ENCODE peak calls at places on chromosomes 16 and 17, in six cellular contexts. Y is H9, Q is IMR-90, H is neuronal stem cell, N is mesenchymal stem cell, M is H1. V is an unnamed sample.

GRCh38 chr16:75208242-75208825 is 1.4 kb upstream of the CTRB2 start:
- DNase-seq in Y (no peak), Q (no peak), H (no peak), N (no peak), M (no peak), V (no peak)

GRCh38 chr17:17164156-17164555 is 42.0 kb downstream of the PLD6 start:
- DNase-seq in Y (no peak), Q (no peak), H (no peak), N (no peak), M (no peak), V (no peak)

GRCh38 chr16:79776243-79776884 is 175.8 kb upstream of the MAF start:
- DNase-seq in Y (peak; percentile 47), Q (no peak), H (no peak), N (peak; percentile 70), M (no peak), V (peak; percentile 52)

GRCh38 chr16:51382215-51382614 is 231.1 kb upstream of the SALL1 start:
- DNase-seq in Y (no peak), Q (no peak), H (no peak), N (no peak), M (no peak), V (no peak)

GRCh38 chr16:9650284-9650683 is 531.9 kb downstream of the GRIN2A start:
- DNase-seq in Y (no peak), Q (no peak), H (no peak), N (no peak), M (no peak), V (peak; percentile 38)

GRCh38 chr17:538096-538973 is 176.3 kb downstream of the VPS53 start:
- DNase-seq in Y (no peak), Q (peak; percentile 67), H (no peak), N (peak; percentile 79), M (no peak), V (no peak)

GRCh38 chr17:77840576-77841160 is 117.8 kb upstream of the TNRC6C start:
- DNase-seq in Y (no peak), Q (no peak), H (no peak), N (no peak), M (no peak), V (no peak)

GRCh38 chr17:35345926-35346771 is 27.3 kb downstream of the SLFN11 start:
- DNase-seq in Y (peak; percentile 75), Q (peak; percentile 53), H (peak; percentile 15), N (peak; percentile 79), M (no peak), V (peak; percentile 84)

GRCh38 chr17:3667366-3668278 is 756 bp downstream of the TAX1BP3 start:
- DNase-seq in Y (peak; percentile 80), Q (peak; percentile 91), H (no peak), N (peak; percentile 96), M (no peak), V (peak; percentile 92)

GRCh38 chr16:19555938-19556778 is 655 bp downstream of the VPS35L start:
- DNase-seq in Y (peak; percentile 95), Q (peak; percentile 26), H (peak; percentile 42), N (peak; percentile 90), M (peak; percentile 77), V (peak; percentile 98)

GRCh38 chr16:29977063-29977462 is 3.4 kb downstream of the TAOK2 start:
- DNase-seq in Y (no peak), Q (no peak), H (no peak), N (no peak), M (no peak), V (no peak)

GRCh38 chr17:70168979-70169706 is at the start of gene KCNJ2:
- DNase-seq in Y (peak; percentile 95), Q (peak; percentile 79), H (peak; percentile 82), N (peak; percentile 86), M (peak; percentile 56), V (peak; percentile 91)

GRCh38 chr16:10067406-10067805 is 114.8 kb downstream of the GRIN2A start:
- DNase-seq in Y (no peak), Q (no peak), H (no peak), N (no peak), M (no peak), V (no peak)

GRCh38 chr17:49707246-49707607 is 537 bp downstream of the SLC35B1 start:
- DNase-seq in Y (no peak), Q (no peak), H (no peak), N (peak; percentile 28), M (no peak), V (peak; percentile 34)

GRCh38 chr17:15896834-15897233 is 48.1 kb upstream of the ADORA2B start:
- DNase-seq in Y (no peak), Q (no peak), H (no peak), N (no peak), M (no peak), V (no peak)

GRCh38 chr16:58280146-58280845 is 14.5 kb downstream of the PRSS54 start:
- DNase-seq in Y (no peak), Q (no peak), H (no peak), N (no peak), M (no peak), V (no peak)

GRCh38 chr16:3094289-3095027 is 4.6 kb downstream of the ZSCAN10 start:
- DNase-seq in Y (no peak), Q (peak; percentile 23), H (no peak), N (peak; percentile 47), M (no peak), V (peak; percentile 79)

GRCh38 chr16:46812781-46813555 is 18.0 kb downstream of the C16orf87 start:
- DNase-seq in Y (no peak), Q (no peak), H (no peak), N (no peak), M (no peak), V (no peak)

GRCh38 chr16:17817260-17817659 is 346.5 kb upstream of the XYLT1 start:
- DNase-seq in Y (no peak), Q (no peak), H (no peak), N (no peak), M (no peak), V (no peak)

GRCh38 chr16:27532088-27532810 is 17.5 kb downstream of the GTF3C1 start:
- DNase-seq in Y (no peak), Q (no peak), H (no peak), N (no peak), M (no peak), V (no peak)

DNA sequence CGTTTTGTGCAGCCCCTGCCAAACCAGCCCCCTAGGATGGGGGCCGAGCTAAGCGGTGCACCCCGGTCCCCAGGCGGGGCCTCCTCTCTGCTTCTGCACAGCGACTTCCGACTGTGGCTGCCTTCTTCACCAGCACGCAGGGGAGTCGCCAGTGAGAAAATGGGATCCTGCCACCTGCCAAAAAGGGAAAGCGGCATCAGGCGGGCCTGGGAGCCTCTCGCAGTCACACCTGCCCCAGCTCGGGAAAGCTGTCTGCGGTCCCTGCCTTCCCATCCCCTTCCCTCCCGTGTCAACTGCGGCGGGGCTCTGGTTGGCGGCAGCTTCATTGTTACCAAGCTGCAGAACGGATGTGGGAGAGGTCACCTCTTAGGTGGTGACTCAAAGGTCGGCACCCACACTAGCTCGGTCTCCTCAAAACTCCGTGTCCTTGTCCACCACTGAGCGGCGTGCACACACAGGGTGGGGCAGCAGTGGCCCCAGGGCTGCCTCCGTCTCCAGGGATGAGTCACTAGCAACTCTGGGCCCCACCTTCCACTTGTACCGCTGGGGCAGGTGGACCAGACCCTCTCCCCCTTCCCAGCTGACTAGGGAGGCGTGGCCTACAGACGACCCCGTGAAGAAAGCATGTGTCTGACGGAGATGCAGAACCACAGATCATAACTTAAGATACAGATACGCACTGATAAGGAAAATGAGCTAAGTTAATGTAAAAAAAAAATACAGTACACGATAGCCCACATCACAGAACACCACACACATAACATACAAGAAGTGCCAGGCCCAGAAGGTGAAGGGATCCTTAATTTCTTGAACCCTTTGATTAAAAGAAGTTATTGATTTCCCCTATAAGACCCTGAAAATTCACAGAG is 1.5 kb upstream of the PCYT2 start:
- DNase-seq in Y (no peak), Q (no peak), H (no peak), N (no peak), M (no peak), V (no peak)
- H2BK15ac ChIP-seq in Y (no peak overlapping the region), Q (no peak overlapping the region), H (no peak overlapping the region), N (no peak overlapping the region), M (no peak overlapping the region), V (no peak overlapping the region)

GRCh38 chr17:74219576-74220133 is 6.3 kb downstream of the TTYH2 start:
- DNase-seq in Y (no peak), Q (no peak), H (no peak), N (no peak), M (no peak), V (no peak)

GRCh38 chr17:74220966-74221814 is 7.8 kb downstream of the TTYH2 start:
- DNase-seq in Y (no peak), Q (no peak), H (no peak), N (no peak), M (no peak), V (no peak)

GRCh38 chr17:74217036-74217725 is 3.8 kb downstream of the TTYH2 start:
- DNase-seq in Y (no peak), Q (no peak), H (no peak), N (no peak), M (no peak), V (no peak)

GRCh38 chr17:74216505-74216904 is 3.1 kb downstream of the TTYH2 start:
- DNase-seq in Y (no peak), Q (no peak), H (no peak), N (no peak), M (no peak), V (no peak)

DNA sequence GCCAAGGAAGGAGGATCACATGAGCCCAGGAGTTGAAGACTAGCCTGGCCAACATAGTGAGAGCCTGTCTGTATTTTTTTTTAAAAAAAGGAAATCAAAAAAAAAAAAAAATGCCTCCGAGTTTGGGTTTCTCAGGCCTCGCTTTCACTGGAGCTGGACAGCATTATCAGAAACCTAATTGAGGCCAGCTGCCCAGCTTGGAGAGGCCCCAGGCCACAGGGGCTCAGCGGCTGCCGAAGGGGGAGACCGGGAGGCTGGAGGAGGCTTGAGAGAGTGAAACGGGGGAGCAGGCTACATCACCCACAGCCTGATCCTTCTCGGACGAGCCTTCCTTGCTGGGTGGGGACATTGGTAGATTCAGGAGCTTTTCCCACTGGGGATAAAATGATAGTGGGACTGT is 5.1 kb downstream of the TTYH2 start:
- DNase-seq in Y (no peak), Q (no peak), H (no peak), N (no peak), M (no peak), V (no peak)
- H3K9ac ChIP-seq in Y (no peak overlapping the region), Q (no peak overlapping the region), H (no peak overlapping the region), N (peak overlapping the region; percentile 38), M (no peak overlapping the region), V (no peak overlapping the region)

GRCh38 chr17:60602871-60603270 is 2.9 kb downstream of the PPM1D start:
- DNase-seq in Y (no peak), Q (no peak), H (no peak), N (no peak), M (no peak), V (no peak)
- H2BK15ac ChIP-seq in Y (no peak overlapping the region), Q (no peak overlapping the region), H (no peak overlapping the region), N (no peak overlapping the region), M (no peak overlapping the region), V (no peak overlapping the region)

DNA sequence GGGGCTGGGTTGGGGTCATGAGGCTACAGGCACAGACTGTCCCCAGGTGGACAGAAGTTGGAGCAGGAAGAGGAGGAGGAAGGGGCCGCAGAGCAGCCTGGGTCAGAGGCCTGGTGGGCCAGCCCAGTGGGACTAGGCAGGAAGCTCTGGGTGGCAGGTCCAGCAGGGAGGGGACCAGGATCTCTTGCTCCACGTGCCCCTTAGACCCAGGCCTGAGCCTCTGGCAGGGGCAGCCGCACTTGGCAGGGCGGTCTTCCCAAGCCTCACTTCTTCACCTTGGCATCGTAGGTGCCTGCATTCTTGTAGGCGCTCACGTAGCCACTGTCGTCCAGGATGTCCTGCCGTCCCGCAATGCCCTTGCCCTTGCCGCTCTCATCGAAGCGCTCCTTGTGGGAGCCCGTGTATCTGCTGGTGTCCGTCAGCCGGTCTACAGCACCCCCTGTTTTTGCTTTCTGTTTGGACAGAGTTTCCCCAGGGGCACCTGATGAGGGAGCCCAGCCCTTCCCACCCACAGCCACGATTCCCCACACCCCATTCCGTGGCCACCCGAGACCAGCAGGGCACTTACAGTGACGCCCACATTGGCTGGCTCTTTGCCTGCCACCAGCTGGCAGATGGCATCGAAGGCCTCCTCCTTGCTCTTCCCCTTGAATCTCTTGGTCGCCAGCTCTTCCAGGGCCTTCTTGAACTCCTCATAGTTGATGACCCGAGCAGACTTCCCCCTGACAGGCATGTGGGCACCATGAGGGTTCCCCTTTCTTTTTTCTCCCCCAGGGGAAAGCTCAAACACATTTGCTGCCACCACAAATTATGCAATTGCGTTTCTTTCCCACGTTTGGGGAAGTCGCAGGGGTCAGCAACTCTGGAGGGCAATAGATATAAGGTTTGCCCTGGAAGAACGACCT is 3.1 kb downstream of the TPPP3 start:
- DNase-seq in Y (no peak), Q (no peak), H (no peak), N (no peak), M (no peak), V (no peak)
- H3K9ac ChIP-seq in Y (no peak overlapping the region), Q (no peak overlapping the region), H (peak overlapping the region; percentile 15), N (no peak overlapping the region), M (no peak overlapping the region), V (no peak overlapping the region)